ENCODE peak calls at places on chromosome 11, in four cellular contexts. C, N, A and H are unnamed samples.

GRCh38 chr11:29306527-29306926 is 710.3 kb downstream of the KCNA4 start:
- DNase-seq in C (no peak), N (no peak), A (no peak), H (no peak)

GRCh38 chr11:7444582-7444981 is 40.7 kb upstream of the OLFML1 start:
- DNase-seq in C (no peak), N (no peak), A (no peak), H (no peak)

GRCh38 chr11:133149698-133150097 is 382.6 kb downstream of the OPCML start:
- DNase-seq in C (no peak), N (no peak), A (no peak), H (no peak)

GRCh38 chr11:73298233-73298632 is 9.8 kb upstream of the ARHGEF17 start:
- DNase-seq in C (no peak), N (no peak), A (no peak), H (no peak)

GRCh38 chr11:118939948-118940598 is 14.3 kb upstream of the BCL9L start:
- DNase-seq in C (no peak), N (no peak), A (no peak), H (no peak)

GRCh38 chr11:100525635-100526034 is 161.5 kb upstream of the ARHGAP42 start:
- DNase-seq in C (no peak), N (no peak), A (no peak), H (no peak)

GRCh38 chr11:131884461-131885073 is 514.2 kb downstream of the NTM start:
- DNase-seq in C (no peak), N (no peak), A (no peak), H (no peak)

GRCh38 chr11:47152953-47153950 is 23.4 kb downstream of the ARFGAP2 start:
- DNase-seq in C (peak; percentile 44), N (peak; percentile 86), A (peak; percentile 86), H (peak; percentile 79)

GRCh38 chr11:129423426-129423825 is 47.8 kb downstream of the BARX2 start:
- DNase-seq in C (no peak), N (no peak), A (no peak), H (no peak)

GRCh38 chr11:71080239-71081097 is 171.9 kb downstream of the SHANK2 start:
- DNase-seq in C (no peak), N (peak; percentile 65), A (peak; percentile 59), H (no peak)

GRCh38 chr11:34181856-34182405 is 76.5 kb downstream of the NAT10 start:
- DNase-seq in C (no peak), N (no peak), A (no peak), H (no peak)

GRCh38 chr11:33633251-33634003 is 67.2 kb downstream of the C11orf91 start:
- DNase-seq in C (no peak), N (no peak), A (peak; percentile 58), H (no peak)

GRCh38 chr11:120556841-120557240 is 45.3 kb downstream of the GRIK4 start:
- DNase-seq in C (no peak), N (no peak), A (no peak), H (no peak)

GRCh38 chr11:130775306-130776043 is 140.8 kb downstream of the SNX19 start:
- DNase-seq in C (no peak), N (no peak), A (no peak), H (no peak)

GRCh38 chr11:17892409-17892808 is 120.4 kb downstream of the SERGEF start:
- DNase-seq in C (no peak), N (no peak), A (no peak), H (no peak)

GRCh38 chr11:121595717-121596156 is 143.0 kb upstream of the SORL1-AS1 start:
- DNase-seq in C (no peak), N (no peak), A (no peak), H (no peak)

GRCh38 chr11:106276859-106277436 is 199.5 kb downstream of the AASDHPPT start:
- DNase-seq in C (no peak), N (no peak), A (no peak), H (no peak)

GRCh38 chr11:35056391-35057093 is 82.4 kb upstream of the CD44 start:
- DNase-seq in C (no peak), N (no peak), A (no peak), H (no peak)

GRCh38 chr11:12280199-12280837 is 97.1 kb upstream of the PARVA start:
- DNase-seq in C (no peak), N (no peak), A (no peak), H (no peak)

GRCh38 chr11:92211576-92212167 is 12.9 kb upstream of the FAT3 start:
- DNase-seq in C (no peak), N (peak; percentile 39), A (peak; percentile 37), H (no peak)

GRCh38 chr11:70934999-70935768 is 317.2 kb downstream of the SHANK2 start:
- DNase-seq in C (no peak), N (no peak), A (no peak), H (no peak)

GRCh38 chr11:94732617-94733292 is 35.4 kb upstream of the AMOTL1 start:
- DNase-seq in C (no peak), N (peak; percentile 59), A (no peak), H (peak; percentile 61)

GRCh38 chr11:63829823-63830489 is 9.0 kb upstream of the MARK2 start:
- DNase-seq in C (no peak), N (no peak), A (peak; percentile 50), H (no peak)

GRCh38 chr11:103897156-103897555 is 139.3 kb upstream of the DDI1 start:
- DNase-seq in C (no peak), N (no peak), A (no peak), H (no peak)

GRCh38 chr11:20112291-20113146 is 47.8 kb downstream of the DBX1 start:
- DNase-seq in C (no peak), N (peak; percentile 83), A (peak; percentile 84), H (peak; percentile 83)

GRCh38 chr11:96254854-96255253 is 88.1 kb downstream of the MAML2 start:
- DNase-seq in C (no peak), N (no peak), A (no peak), H (no peak)

GRCh38 chr11:45815747-45816146 is 10.8 kb downstream of the SLC35C1 start:
- DNase-seq in C (no peak), N (no peak), A (no peak), H (no peak)

GRCh38 chr11:12673601-12673923 is 659 bp upstream of the TEAD1 start:
- DNase-seq in C (no peak), N (no peak), A (no peak), H (no peak)

GRCh38 chr11:111086058-111086457 is 159.5 kb upstream of the POU2AF2 start:
- DNase-seq in C (no peak), N (no peak), A (no peak), H (no peak)

GRCh38 chr11:78351193-78351592 is 66.4 kb downstream of the GAB2 start:
- DNase-seq in C (no peak), N (no peak), A (no peak), H (no peak)

GRCh38 chr11:17914957-17915356 is 97.9 kb downstream of the SERGEF start:
- DNase-seq in C (no peak), N (no peak), A (no peak), H (no peak)